ENCODE peak calls at places on chromosome 11, in five cellular contexts. One of them, this sample, is unnamed.
A peak's percentile ranks its signal among the peaks of the same experiment; 100 is the strongest.

GRCh38 chr11:47152126-47152952 is 24.3 kb downstream of the ARFGAP2 start:
- DNase-seq in fibroblast of pulmonary artery: no peak
- DNase-seq in stimulated activated CD4-positive, alpha-beta T cell treated with anti-CD3 and anti-CD28 coated beads, Interleukin-12 subunit alpha, Interleukin-12 subunit beta, amount 100 ng/mL, for 24 hours: no peak
- DNase-seq in stimulated activated CD8-positive, alpha-beta memory T cell treated with anti-CD3 and anti-CD28 coated beads, Interleukin-7, amount 100 ng/mL, for 48 hours: no peak
- DNase-seq in amygdala: no peak
- DNase-seq in this sample: no peak

GRCh38 chr11:2178906-2179494 is 7.4 kb upstream of the TH start:
- DNase-seq in stimulated activated CD8-positive, alpha-beta memory T cell treated with anti-CD3 and anti-CD28 coated beads, Interleukin-7, amount 100 ng/mL, for 48 hours: no peak
- DNase-seq in stimulated activated CD4-positive, alpha-beta T cell treated with anti-CD3 and anti-CD28 coated beads, Interleukin-12 subunit alpha, Interleukin-12 subunit beta, amount 100 ng/mL, for 24 hours: no peak
- DNase-seq in fibroblast of pulmonary artery: peak; percentile 27
- DNase-seq in amygdala: no peak
- DNase-seq in this sample: no peak

GRCh38 chr11:126114486-126115252 is 52.0 kb upstream of the CDON start:
- DNase-seq in stimulated activated CD8-positive, alpha-beta memory T cell treated with anti-CD3 and anti-CD28 coated beads, Interleukin-7, amount 100 ng/mL, for 48 hours: no peak
- DNase-seq in fibroblast of pulmonary artery: no peak
- DNase-seq in stimulated activated CD4-positive, alpha-beta T cell treated with anti-CD3 and anti-CD28 coated beads, Interleukin-12 subunit alpha, Interleukin-12 subunit beta, amount 100 ng/mL, for 24 hours: no peak
- DNase-seq in amygdala: no peak
- DNase-seq in this sample: no peak

GRCh38 chr11:69371731-69372588 is 78.0 kb downstream of the MYEOV start:
- DNase-seq in fibroblast of pulmonary artery: no peak
- DNase-seq in stimulated activated CD4-positive, alpha-beta T cell treated with anti-CD3 and anti-CD28 coated beads, Interleukin-12 subunit alpha, Interleukin-12 subunit beta, amount 100 ng/mL, for 24 hours: no peak
- DNase-seq in amygdala: no peak
- DNase-seq in stimulated activated CD8-positive, alpha-beta memory T cell treated with anti-CD3 and anti-CD28 coated beads, Interleukin-7, amount 100 ng/mL, for 48 hours: no peak
- DNase-seq in this sample: no peak

GRCh38 chr11:120055646-120056045 is 82.3 kb downstream of the TRIM29 start:
- DNase-seq in stimulated activated CD8-positive, alpha-beta memory T cell treated with anti-CD3 and anti-CD28 coated beads, Interleukin-7, amount 100 ng/mL, for 48 hours: no peak
- DNase-seq in stimulated activated CD4-positive, alpha-beta T cell treated with anti-CD3 and anti-CD28 coated beads, Interleukin-12 subunit alpha, Interleukin-12 subunit beta, amount 100 ng/mL, for 24 hours: no peak
- DNase-seq in amygdala: no peak
- DNase-seq in fibroblast of pulmonary artery: peak; percentile 8
- DNase-seq in this sample: no peak

GRCh38 chr11:77129069-77129840 is 1.2 kb downstream of the MYO7A start:
- DNase-seq in stimulated activated CD4-positive, alpha-beta T cell treated with anti-CD3 and anti-CD28 coated beads, Interleukin-12 subunit alpha, Interleukin-12 subunit beta, amount 100 ng/mL, for 24 hours: no peak
- DNase-seq in fibroblast of pulmonary artery: no peak
- DNase-seq in stimulated activated CD8-positive, alpha-beta memory T cell treated with anti-CD3 and anti-CD28 coated beads, Interleukin-7, amount 100 ng/mL, for 48 hours: no peak
- DNase-seq in amygdala: no peak
- DNase-seq in this sample: no peak

GRCh38 chr11:110425751-110426545 is 3.8 kb upstream of the FDX1 start:
- DNase-seq in amygdala: no peak
- DNase-seq in stimulated activated CD8-positive, alpha-beta memory T cell treated with anti-CD3 and anti-CD28 coated beads, Interleukin-7, amount 100 ng/mL, for 48 hours: no peak
- DNase-seq in stimulated activated CD4-positive, alpha-beta T cell treated with anti-CD3 and anti-CD28 coated beads, Interleukin-12 subunit alpha, Interleukin-12 subunit beta, amount 100 ng/mL, for 24 hours: no peak
- DNase-seq in fibroblast of pulmonary artery: peak; percentile 20
- DNase-seq in this sample: no peak

GRCh38 chr11:20754957-20755356 is 85.6 kb downstream of the NELL1 start:
- DNase-seq in amygdala: no peak
- DNase-seq in stimulated activated CD4-positive, alpha-beta T cell treated with anti-CD3 and anti-CD28 coated beads, Interleukin-12 subunit alpha, Interleukin-12 subunit beta, amount 100 ng/mL, for 24 hours: no peak
- DNase-seq in stimulated activated CD8-positive, alpha-beta memory T cell treated with anti-CD3 and anti-CD28 coated beads, Interleukin-7, amount 100 ng/mL, for 48 hours: no peak
- DNase-seq in fibroblast of pulmonary artery: no peak
- DNase-seq in this sample: no peak

GRCh38 chr11:103359221-103359620 is 250.0 kb downstream of the DYNC2H1 start:
- DNase-seq in amygdala: no peak
- DNase-seq in stimulated activated CD4-positive, alpha-beta T cell treated with anti-CD3 and anti-CD28 coated beads, Interleukin-12 subunit alpha, Interleukin-12 subunit beta, amount 100 ng/mL, for 24 hours: no peak
- DNase-seq in fibroblast of pulmonary artery: no peak
- DNase-seq in stimulated activated CD8-positive, alpha-beta memory T cell treated with anti-CD3 and anti-CD28 coated beads, Interleukin-7, amount 100 ng/mL, for 48 hours: no peak
- DNase-seq in this sample: no peak

GRCh38 chr11:57482782-57483569 is 22.6 kb downstream of the RTN4RL2 start:
- DNase-seq in stimulated activated CD4-positive, alpha-beta T cell treated with anti-CD3 and anti-CD28 coated beads, Interleukin-12 subunit alpha, Interleukin-12 subunit beta, amount 100 ng/mL, for 24 hours: peak; percentile 52
- DNase-seq in amygdala: no peak
- DNase-seq in fibroblast of pulmonary artery: no peak
- DNase-seq in stimulated activated CD8-positive, alpha-beta memory T cell treated with anti-CD3 and anti-CD28 coated beads, Interleukin-7, amount 100 ng/mL, for 48 hours: peak; percentile 55
- DNase-seq in this sample: no peak

GRCh38 chr11:72776844-72777754 is 16.7 kb downstream of the STARD10 start:
- DNase-seq in amygdala: peak; percentile 70
- DNase-seq in stimulated activated CD8-positive, alpha-beta memory T cell treated with anti-CD3 and anti-CD28 coated beads, Interleukin-7, amount 100 ng/mL, for 48 hours: no peak
- DNase-seq in fibroblast of pulmonary artery: no peak
- DNase-seq in stimulated activated CD4-positive, alpha-beta T cell treated with anti-CD3 and anti-CD28 coated beads, Interleukin-12 subunit alpha, Interleukin-12 subunit beta, amount 100 ng/mL, for 24 hours: no peak
- DNase-seq in this sample: peak; percentile 50

This sample was measured in occipital lobe.